ENCODE peak calls at places on chromosomes 16 and 17, in seven cellular contexts. One of them, this sample, is unnamed.

GRCh38 chr17:29640981-29641642 is 18.4 kb upstream of the CORO6 start:
- DNase-seq in ovary: no peak
- DNase-seq in CD4-positive, alpha-beta memory T cell: no peak
- DNase-seq in OCI-LY7: no peak
- DNase-seq in prostate gland: no peak
- DNase-seq in RWPE2: no peak
- DNase-seq in CD4-positive, alpha-beta T cell: no peak
- DNase-seq in this sample: no peak

GRCh38 chr17:58319181-58320162 is 9.1 kb downstream of the TSPOAP1 start:
- DNase-seq in OCI-LY7: no peak
- DNase-seq in CD4-positive, alpha-beta T cell: no peak
- DNase-seq in prostate gland: no peak
- DNase-seq in RWPE2: peak; percentile 42
- DNase-seq in ovary: no peak
- DNase-seq in CD4-positive, alpha-beta memory T cell: no peak
- DNase-seq in this sample: no peak

GRCh38 chr16:35011-35775 is 18.2 kb downstream of the POLR3K start:
- DNase-seq in RWPE2: no peak
- DNase-seq in OCI-LY7: peak; percentile 37
- DNase-seq in prostate gland: no peak
- DNase-seq in CD4-positive, alpha-beta memory T cell: no peak
- DNase-seq in CD4-positive, alpha-beta T cell: no peak
- DNase-seq in ovary: no peak
- DNase-seq in this sample: no peak

GRCh38 chr16:23920899-23921298 is 85.1 kb downstream of the PRKCB start:
- DNase-seq in CD4-positive, alpha-beta memory T cell: no peak
- DNase-seq in ovary: no peak
- DNase-seq in prostate gland: no peak
- DNase-seq in OCI-LY7: no peak
- DNase-seq in CD4-positive, alpha-beta T cell: no peak
- DNase-seq in RWPE2: no peak
- DNase-seq in this sample: no peak

GRCh38 chr17:79974786-79975497 is 60.7 kb downstream of the TBC1D16 start:
- DNase-seq in ovary: no peak
- DNase-seq in prostate gland: no peak
- DNase-seq in OCI-LY7: no peak
- DNase-seq in CD4-positive, alpha-beta memory T cell: no peak
- DNase-seq in RWPE2: peak; percentile 71
- DNase-seq in CD4-positive, alpha-beta T cell: no peak
- DNase-seq in this sample: no peak

GRCh38 chr17:55285340-55286301 is 20.9 kb downstream of the HLF start:
- DNase-seq in OCI-LY7: no peak
- DNase-seq in ovary: peak; percentile 100
- DNase-seq in CD4-positive, alpha-beta memory T cell: no peak
- DNase-seq in prostate gland: peak; percentile 94
- DNase-seq in CD4-positive, alpha-beta T cell: no peak
- DNase-seq in RWPE2: no peak
- DNase-seq in this sample: no peak

GRCh38 chr17:73247728-73248127 is 14.0 kb downstream of the CPSF4L start:
- DNase-seq in CD4-positive, alpha-beta T cell: no peak
- DNase-seq in CD4-positive, alpha-beta memory T cell: no peak
- DNase-seq in OCI-LY7: no peak
- DNase-seq in RWPE2: no peak
- DNase-seq in prostate gland: no peak
- DNase-seq in ovary: no peak
- DNase-seq in this sample: no peak

GRCh38 chr16:3087243-3087791 is 11.8 kb downstream of the ZSCAN10 start:
- DNase-seq in RWPE2: no peak
- DNase-seq in prostate gland: no peak
- DNase-seq in ovary: no peak
- DNase-seq in CD4-positive, alpha-beta T cell: no peak
- DNase-seq in OCI-LY7: no peak
- DNase-seq in CD4-positive, alpha-beta memory T cell: no peak
- DNase-seq in this sample: no peak

GRCh38 chr16:74709477-74709877 is 8.8 kb upstream of the MLKL start:
- DNase-seq in CD4-positive, alpha-beta T cell: peak; percentile 77
- DNase-seq in RWPE2: no peak
- DNase-seq in prostate gland: peak; percentile 73
- DNase-seq in OCI-LY7: peak; percentile 80
- DNase-seq in ovary: peak; percentile 61
- DNase-seq in CD4-positive, alpha-beta memory T cell: peak; percentile 79
- DNase-seq in this sample: peak; percentile 75

GRCh38 chr17:44219636-44220210 is at the start of gene UBTF:
- DNase-seq in CD4-positive, alpha-beta T cell: peak; percentile 81
- DNase-seq in OCI-LY7: peak; percentile 87
- DNase-seq in CD4-positive, alpha-beta memory T cell: peak; percentile 69
- DNase-seq in prostate gland: peak; percentile 59
- DNase-seq in RWPE2: peak; percentile 70
- DNase-seq in ovary: peak; percentile 82
- DNase-seq in this sample: peak; percentile 62

GRCh38 chr16:82715833-82716232 is 89.1 kb downstream of the CDH13 start:
- DNase-seq in CD4-positive, alpha-beta memory T cell: no peak
- DNase-seq in ovary: no peak
- DNase-seq in RWPE2: no peak
- DNase-seq in prostate gland: no peak
- DNase-seq in CD4-positive, alpha-beta T cell: no peak
- DNase-seq in OCI-LY7: no peak
- DNase-seq in this sample: no peak

GRCh38 chr17:42141382-42141781 is 13.4 kb downstream of the RAB5C start:
- DNase-seq in OCI-LY7: no peak
- DNase-seq in prostate gland: no peak
- DNase-seq in CD4-positive, alpha-beta memory T cell: no peak
- DNase-seq in CD4-positive, alpha-beta T cell: no peak
- DNase-seq in RWPE2: no peak
- DNase-seq in ovary: no peak
- DNase-seq in this sample: no peak
- H3K27ac ChIP-seq in OCI-LY7: no peak overlapping the region
- H3K27ac ChIP-seq in prostate gland: no peak overlapping the region
- H3K27ac ChIP-seq in CD4-positive, alpha-beta memory T cell: no peak overlapping the region
- H3K27ac ChIP-seq in CD4-positive, alpha-beta T cell: no peak overlapping the region
- H3K27ac ChIP-seq in RWPE2: no peak overlapping the region
- H3K27ac ChIP-seq in ovary: no peak overlapping the region
- H3K27ac ChIP-seq in this sample: no peak overlapping the region

GRCh38 chr17:67716405-67716798 is 1.3 kb upstream of the NOL11 start:
- DNase-seq in prostate gland: no peak
- DNase-seq in CD4-positive, alpha-beta memory T cell: no peak
- DNase-seq in ovary: no peak
- DNase-seq in RWPE2: no peak
- DNase-seq in OCI-LY7: no peak
- DNase-seq in CD4-positive, alpha-beta T cell: no peak
- DNase-seq in this sample: no peak
- H3K27ac ChIP-seq in prostate gland: no peak overlapping the region
- H3K27ac ChIP-seq in CD4-positive, alpha-beta memory T cell: no peak overlapping the region
- H3K27ac ChIP-seq in ovary: no peak overlapping the region
- H3K27ac ChIP-seq in RWPE2: no peak overlapping the region
- H3K27ac ChIP-seq in OCI-LY7: peak overlapping the region; percentile 58
- H3K27ac ChIP-seq in CD4-positive, alpha-beta T cell: peak overlapping the region; percentile 95
- H3K27ac ChIP-seq in this sample: no peak overlapping the region

GRCh38 chr17:72120878-72121163 is at the start of gene SOX9:
- DNase-seq in RWPE2: peak; percentile 97
- DNase-seq in ovary: no peak
- DNase-seq in CD4-positive, alpha-beta memory T cell: no peak
- DNase-seq in prostate gland: peak; percentile 97
- DNase-seq in OCI-LY7: no peak
- DNase-seq in CD4-positive, alpha-beta T cell: no peak
- DNase-seq in this sample: no peak

GRCh38 chr17:72121164-72122001 is 563 bp downstream of the SOX9 start:
- DNase-seq in CD4-positive, alpha-beta memory T cell: no peak
- DNase-seq in ovary: no peak
- DNase-seq in prostate gland: no peak
- DNase-seq in RWPE2: peak; percentile 76
- DNase-seq in OCI-LY7: no peak
- DNase-seq in CD4-positive, alpha-beta T cell: no peak
- DNase-seq in this sample: no peak

GRCh38 chr17:72122336-72122667 is 1.5 kb downstream of the SOX9 start:
- DNase-seq in prostate gland: no peak
- DNase-seq in CD4-positive, alpha-beta memory T cell: no peak
- DNase-seq in OCI-LY7: no peak
- DNase-seq in RWPE2: no peak
- DNase-seq in CD4-positive, alpha-beta T cell: no peak
- DNase-seq in ovary: no peak
- DNase-seq in this sample: no peak

GRCh38 chr17:72122668-72123495 is 2.1 kb downstream of the SOX9 start:
- DNase-seq in prostate gland: no peak
- DNase-seq in CD4-positive, alpha-beta T cell: no peak
- DNase-seq in OCI-LY7: no peak
- DNase-seq in CD4-positive, alpha-beta memory T cell: no peak
- DNase-seq in ovary: no peak
- DNase-seq in RWPE2: peak; percentile 80
- DNase-seq in this sample: no peak

DNA sequence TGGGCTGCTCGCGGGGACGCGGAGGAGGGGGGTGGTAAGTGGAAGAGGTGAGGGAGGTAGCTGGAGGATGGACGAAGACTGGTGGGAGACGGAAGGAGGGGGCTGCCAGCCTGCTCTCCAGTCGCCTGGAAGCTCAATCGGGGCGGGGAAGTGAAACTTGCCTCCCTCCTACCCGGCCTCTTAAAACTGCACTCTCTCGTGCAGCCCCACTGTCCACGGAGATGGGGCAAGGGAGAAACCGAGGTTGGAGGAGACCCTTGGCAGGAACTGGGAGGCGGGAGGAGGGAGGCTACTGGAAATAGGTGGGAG is 1.1 kb downstream of the SOX9 start:
- DNase-seq in OCI-LY7: no peak
- DNase-seq in CD4-positive, alpha-beta T cell: no peak
- DNase-seq in CD4-positive, alpha-beta memory T cell: no peak
- DNase-seq in prostate gland: no peak
- DNase-seq in RWPE2: no peak
- DNase-seq in ovary: no peak
- DNase-seq in this sample: no peak
- H3K27ac ChIP-seq in OCI-LY7: no peak overlapping the region
- H3K27ac ChIP-seq in CD4-positive, alpha-beta T cell: no peak overlapping the region
- H3K27ac ChIP-seq in CD4-positive, alpha-beta memory T cell: no peak overlapping the region
- H3K27ac ChIP-seq in prostate gland: peak overlapping the region; percentile 86
- H3K27ac ChIP-seq in RWPE2: peak overlapping the region; percentile 73
- H3K27ac ChIP-seq in ovary: no peak overlapping the region
- H3K27ac ChIP-seq in this sample: no peak overlapping the region

GRCh38 chr17:1792495-1793446 is 30.9 kb downstream of the SERPINF1 start:
- DNase-seq in OCI-LY7: no peak
- DNase-seq in RWPE2: no peak
- DNase-seq in prostate gland: no peak
- DNase-seq in CD4-positive, alpha-beta T cell: no peak
- DNase-seq in ovary: no peak
- DNase-seq in CD4-positive, alpha-beta memory T cell: no peak
- DNase-seq in this sample: no peak

GRCh38 chr17:1789936-1790335 is 28.1 kb downstream of the SERPINF1 start:
- DNase-seq in prostate gland: no peak
- DNase-seq in CD4-positive, alpha-beta T cell: no peak
- DNase-seq in ovary: no peak
- DNase-seq in RWPE2: no peak
- DNase-seq in OCI-LY7: no peak
- DNase-seq in CD4-positive, alpha-beta memory T cell: no peak
- DNase-seq in this sample: no peak

GRCh38 chr17:1796800-1797199 is 32.9 kb downstream of the SMYD4 start:
- DNase-seq in CD4-positive, alpha-beta memory T cell: no peak
- DNase-seq in OCI-LY7: no peak
- DNase-seq in ovary: no peak
- DNase-seq in CD4-positive, alpha-beta T cell: no peak
- DNase-seq in RWPE2: no peak
- DNase-seq in prostate gland: no peak
- DNase-seq in this sample: no peak

GRCh38 chr17:1797323-1797722 is 32.4 kb downstream of the SMYD4 start:
- DNase-seq in ovary: no peak
- DNase-seq in CD4-positive, alpha-beta memory T cell: no peak
- DNase-seq in prostate gland: no peak
- DNase-seq in OCI-LY7: no peak
- DNase-seq in RWPE2: no peak
- DNase-seq in CD4-positive, alpha-beta T cell: no peak
- DNase-seq in this sample: no peak

GRCh38 chr17:1793447-1793806 is 31.6 kb downstream of the SERPINF1 start:
- DNase-seq in ovary: no peak
- DNase-seq in CD4-positive, alpha-beta T cell: no peak
- DNase-seq in OCI-LY7: no peak
- DNase-seq in CD4-positive, alpha-beta memory T cell: no peak
- DNase-seq in RWPE2: no peak
- DNase-seq in prostate gland: peak; percentile 46
- DNase-seq in this sample: no peak
- H3K27ac ChIP-seq in ovary: no peak overlapping the region
- H3K27ac ChIP-seq in CD4-positive, alpha-beta T cell: no peak overlapping the region
- H3K27ac ChIP-seq in OCI-LY7: no peak overlapping the region
- H3K27ac ChIP-seq in CD4-positive, alpha-beta memory T cell: no peak overlapping the region
- H3K27ac ChIP-seq in RWPE2: peak overlapping the region; percentile 40
- H3K27ac ChIP-seq in prostate gland: no peak overlapping the region
- H3K27ac ChIP-seq in this sample: no peak overlapping the region

DNA sequence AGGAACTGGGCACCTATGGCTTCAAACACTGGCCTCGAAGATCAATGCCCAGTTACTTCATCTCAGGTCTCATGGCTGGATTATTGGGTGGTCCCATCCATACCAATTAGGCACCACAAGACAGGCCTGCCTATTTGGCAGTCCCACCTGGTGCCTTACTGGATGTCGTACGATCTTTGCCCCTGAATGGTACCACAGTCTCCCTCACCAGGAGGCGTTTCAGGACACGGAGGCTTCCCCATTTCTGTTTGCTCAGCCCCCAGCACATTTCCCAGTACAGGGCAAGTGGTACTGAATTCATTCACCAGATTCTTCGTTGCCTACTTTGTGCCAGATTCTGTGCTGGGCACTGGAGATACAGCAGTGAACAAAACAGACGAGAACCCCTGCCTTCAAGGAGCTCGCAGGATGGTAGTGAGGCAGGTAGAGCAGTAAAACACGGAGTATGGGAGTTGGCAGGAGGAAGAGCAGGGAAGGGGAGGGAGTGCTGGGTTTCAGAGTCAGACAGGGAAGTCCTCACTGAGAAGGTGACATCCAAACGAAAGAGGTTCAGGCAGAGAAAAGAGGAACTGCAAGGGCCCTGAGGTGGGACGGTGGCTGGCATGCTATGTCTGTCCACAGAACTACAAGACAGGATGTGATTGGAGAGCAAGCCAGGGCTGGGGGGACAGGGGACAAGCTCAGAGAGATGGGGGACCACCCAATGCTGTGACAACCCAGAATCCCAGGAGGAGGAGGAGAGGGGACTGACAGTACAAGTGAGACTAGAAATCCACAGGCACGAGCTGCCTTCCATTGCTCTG is 99.7 kb downstream of the RAB11FIP4 start:
- DNase-seq in OCI-LY7: peak; percentile 76
- DNase-seq in CD4-positive, alpha-beta T cell: no peak
- DNase-seq in CD4-positive, alpha-beta memory T cell: no peak
- DNase-seq in RWPE2: no peak
- DNase-seq in prostate gland: no peak
- DNase-seq in ovary: no peak
- DNase-seq in this sample: no peak
- H3K27ac ChIP-seq in OCI-LY7: peak overlapping the region; percentile 16
- H3K27ac ChIP-seq in CD4-positive, alpha-beta T cell: peak overlapping the region; percentile 81
- H3K27ac ChIP-seq in CD4-positive, alpha-beta memory T cell: peak overlapping the region; percentile 28
- H3K27ac ChIP-seq in RWPE2: no peak overlapping the region
- H3K27ac ChIP-seq in prostate gland: no peak overlapping the region
- H3K27ac ChIP-seq in ovary: no peak overlapping the region
- H3K27ac ChIP-seq in this sample: no peak overlapping the region

GRCh38 chr17:923633-924032 is 55.9 kb downstream of the NXN start:
- DNase-seq in CD4-positive, alpha-beta T cell: no peak
- DNase-seq in CD4-positive, alpha-beta memory T cell: no peak
- DNase-seq in OCI-LY7: no peak
- DNase-seq in prostate gland: no peak
- DNase-seq in RWPE2: no peak
- DNase-seq in ovary: no peak
- DNase-seq in this sample: no peak
- H3K27ac ChIP-seq in CD4-positive, alpha-beta T cell: no peak overlapping the region
- H3K27ac ChIP-seq in CD4-positive, alpha-beta memory T cell: no peak overlapping the region
- H3K27ac ChIP-seq in OCI-LY7: no peak overlapping the region
- H3K27ac ChIP-seq in prostate gland: no peak overlapping the region
- H3K27ac ChIP-seq in RWPE2: peak overlapping the region; percentile 97
- H3K27ac ChIP-seq in ovary: no peak overlapping the region
- H3K27ac ChIP-seq in this sample: no peak overlapping the region

This sample was measured in CD8-positive, alpha-beta memory T cell.